ENCODE peak calls at places on chromosome 17, in eight cellular contexts. D is occipital lobe; X is activated CD4-positive, alpha-beta memory T cell treated with anti-CD3 and anti-CD28 coated beads, Interleukin-2, amount 10 ng/mL, durations not matched to agents 7 days and 5 days; V is HEK293T; F is mesendoderm; S is KG1; I is activated T-helper 1 cell treated with anti-CD3 and anti-CD28 coated beads, Interleukin-12 subunit alpha, Interleukin-12 subunit beta, Interleukin-2, Interleukin-4 antibody, amounts not matched to agents 30 ng/mL and 10 ng/mL and 1 ng/mL, durations not matched to agents 14 hours and 24 hours and 36 hours; E is thoracic aorta. Z is an unnamed sample.

GRCh38 chr17:68790931-68791330 is 164.3 kb downstream of the ABCA8 start:
- DNase-seq in D (no peak), X (no peak), V (no peak), F (no peak), S (no peak), I (no peak), E (no peak), Z (no peak)

GRCh38 chr17:35087731-35088646 is 24.5 kb upstream of the RFFL start:
- DNase-seq in D (peak), X (peak), V (peak), F (no peak), S (peak), I (peak), E (no peak), Z (peak)

GRCh38 chr17:80632046-80632581 is 87.5 kb downstream of the RPTOR start:
- DNase-seq in D (no peak), X (no peak), V (no peak), F (peak), S (no peak), I (no peak), E (no peak), Z (no peak)

GRCh38 chr17:82942166-82943130 is 102.6 kb upstream of the ZNF750 start:
- DNase-seq in D (no peak), X (no peak), V (no peak), F (no peak), S (no peak), I (no peak), E (no peak), Z (no peak)

GRCh38 chr17:58508341-58509067 is 5.9 kb downstream of the MTMR4 start:
- DNase-seq in D (no peak), X (no peak), V (no peak), F (no peak), S (no peak), I (no peak), E (no peak), Z (no peak)

GRCh38 chr17:20095366-20096080 is 86.4 kb downstream of the SPECC1 start:
- DNase-seq in D (peak), X (no peak), V (peak), F (peak), S (no peak), I (no peak), E (peak), Z (no peak)

GRCh38 chr17:54899721-54900456 is 763 bp upstream of the TOM1L1 start:
- DNase-seq in D (no peak), X (no peak), V (no peak), F (peak), S (no peak), I (no peak), E (no peak), Z (no peak)

GRCh38 chr17:60129164-60129563 is 20.6 kb upstream of the CA4 start:
- DNase-seq in D (no peak), X (no peak), V (no peak), F (no peak), S (no peak), I (no peak), E (no peak), Z (no peak)

GRCh38 chr17:58710948-58711552 is 18.6 kb downstream of the RAD51C start:
- DNase-seq in D (no peak), X (peak), V (peak), F (peak), S (peak), I (no peak), E (no peak), Z (peak)

GRCh38 chr17:3765981-3766380 is 35.0 kb downstream of the ITGAE start:
- DNase-seq in D (no peak), X (no peak), V (no peak), F (no peak), S (no peak), I (no peak), E (no peak), Z (no peak)

GRCh38 chr17:3036800-3037199 is 26.6 kb downstream of the OR1D5 start:
- DNase-seq in D (no peak), X (no peak), V (no peak), F (no peak), S (no peak), I (no peak), E (no peak), Z (no peak)

GRCh38 chr17:61453563-61453962 is 1.3 kb downstream of the TBX4 start:
- DNase-seq in D (no peak), X (no peak), V (no peak), F (no peak), S (no peak), I (no peak), E (no peak), Z (no peak)

GRCh38 chr17:36943250-36944220 is 5.2 kb upstream of the AATF start:
- DNase-seq in D (no peak), X (no peak), V (no peak), F (no peak), S (no peak), I (no peak), E (no peak), Z (no peak)

GRCh38 chr17:69457603-69458002 is 43.1 kb downstream of the MAP2K6 start:
- DNase-seq in D (no peak), X (no peak), V (no peak), F (no peak), S (no peak), I (no peak), E (no peak), Z (no peak)

GRCh38 chr17:10735251-10735650 is 5.4 kb upstream of the TMEM220 start:
- DNase-seq in D (no peak), X (no peak), V (no peak), F (no peak), S (no peak), I (no peak), E (no peak), Z (no peak)

GRCh38 chr17:78462148-78462547 is 83.7 kb downstream of the PGS1 start:
- DNase-seq in D (no peak), X (no peak), V (no peak), F (no peak), S (no peak), I (no peak), E (no peak), Z (no peak)

GRCh38 chr17:40399185-40399584 is 18.5 kb downstream of the TOP2A start:
- DNase-seq in D (no peak), X (no peak), V (peak), F (peak), S (peak), I (no peak), E (no peak), Z (no peak)

GRCh38 chr17:73141411-73141810 is 23.4 kb upstream of the SSTR2 start:
- DNase-seq in D (no peak), X (no peak), V (no peak), F (no peak), S (no peak), I (no peak), E (no peak), Z (peak)

Z was measured in HL-60.